ENCODE peak calls at places on chromosomes 12 and 14, in four cellular contexts. N, B, Q and E are unnamed samples.
A peak's percentile ranks its signal among the peaks of the same experiment; 100 is the strongest.

GRCh38 chr12:62785941-62786559 is 148.9 kb downstream of the PPM1H start:
- DNase-seq in Q (no peak), N (no peak), B (no peak), E (peak; percentile 85)

GRCh38 chr14:67265131-67265530 is 23.9 kb downstream of the PALS1 start:
- DNase-seq in B (no peak), Q (no peak), N (no peak), E (no peak)

GRCh38 chr12:96190403-96191170 is 3.6 kb upstream of the ELK3 start:
- DNase-seq in B (no peak), N (no peak), Q (no peak), E (peak; percentile 33)

GRCh38 chr12:54385251-54385914 is 850 bp upstream of the ZNF385A start:
- DNase-seq in B (no peak), N (no peak), Q (peak; percentile 56), E (no peak)

GRCh38 chr12:65811968-65812700 is 12.1 kb upstream of the HMGA2 start:
- DNase-seq in B (no peak), N (no peak), Q (no peak), E (no peak)

GRCh38 chr14:89956294-89957009 is 725 bp downstream of the TDP1 start:
- DNase-seq in B (peak; percentile 56), Q (peak; percentile 87), N (no peak), E (peak; percentile 93)

GRCh38 chr14:79370969-79371368 is 840.3 kb downstream of the DIO2 start:
- DNase-seq in N (no peak), Q (no peak), B (no peak), E (no peak)

GRCh38 chr12:92156139-92156538 is 10.5 kb upstream of the BTG1 start:
- DNase-seq in Q (no peak), B (no peak), N (no peak), E (peak; percentile 15)

GRCh38 chr12:109601557-109601956 is 28.0 kb downstream of the MVK start:
- DNase-seq in B (no peak), Q (no peak), N (no peak), E (no peak)

GRCh38 chr12:57459750-57460400 is at the start of gene GLI1:
- DNase-seq in N (no peak), Q (peak; percentile 36), B (no peak), E (no peak)

GRCh38 chr14:36315159-36315853 is 5.1 kb downstream of the MBIP start:
- DNase-seq in Q (no peak), B (no peak), N (no peak), E (no peak)

GRCh38 chr14:103014466-103015319 is 42.7 kb downstream of the CDC42BPB start:
- DNase-seq in B (peak; percentile 26), N (no peak), Q (peak; percentile 39), E (peak; percentile 72)

GRCh38 chr14:75430526-75430925 is 2.7 kb downstream of the JDP2 start:
- DNase-seq in Q (no peak), B (no peak), N (no peak), E (peak; percentile 63)
- H2BK5ac ChIP-seq in Q (no peak overlapping the region), B (no peak overlapping the region), N (no peak overlapping the region), E (no peak overlapping the region)

DNA sequence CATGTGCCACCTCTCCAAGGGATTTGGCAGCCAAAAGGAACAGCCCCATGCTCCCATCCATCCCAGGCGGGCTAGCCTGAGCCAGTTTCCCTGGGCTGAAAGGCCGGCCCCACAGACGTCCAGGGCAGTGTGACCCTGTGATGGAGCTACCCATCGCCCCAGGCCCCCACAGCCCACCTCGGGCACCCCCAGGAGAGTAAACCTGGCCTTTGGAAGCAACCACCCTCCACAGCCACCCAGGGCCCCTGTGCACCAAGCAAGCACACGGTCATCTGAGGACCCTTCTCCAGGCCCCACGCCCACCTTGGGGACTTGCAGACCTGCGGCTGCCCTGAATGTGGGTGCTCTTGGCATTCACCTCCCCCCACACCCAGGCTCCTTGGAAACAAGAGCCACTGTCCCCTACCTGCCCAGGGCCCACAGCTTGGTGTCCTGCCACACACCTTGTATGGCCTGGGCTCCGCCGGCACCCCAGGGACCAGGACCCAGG is 8.4 kb downstream of the AHNAK2 start:
- DNase-seq in Q (no peak), B (no peak), N (no peak), E (no peak)
- H2BK120ac ChIP-seq in Q (no peak overlapping the region), B (peak overlapping the region; percentile 2), N (no peak overlapping the region), E (peak overlapping the region; percentile 96)

DNA sequence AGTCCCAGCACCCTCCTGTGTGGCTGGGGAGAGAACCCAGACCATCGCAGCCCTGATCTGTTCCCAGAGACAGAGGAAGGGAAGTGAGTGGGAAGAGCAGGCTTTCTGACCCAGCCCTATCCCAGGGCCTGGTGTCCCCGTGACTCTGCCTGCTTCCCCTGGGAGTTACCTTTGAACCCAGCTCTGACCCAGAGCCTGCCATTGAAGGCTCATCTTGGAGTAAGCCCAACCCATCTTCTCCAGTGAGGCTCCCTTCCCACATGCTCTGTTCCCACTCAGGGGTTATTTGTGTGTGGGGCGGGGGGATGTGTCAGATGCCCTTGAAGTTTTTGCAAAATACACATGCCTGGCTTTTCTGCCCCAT is 6.0 kb downstream of the TMEM63C start:
- DNase-seq in Q (no peak), N (no peak), B (no peak), E (no peak)
- H2BK5ac ChIP-seq in Q (no peak overlapping the region), N (no peak overlapping the region), B (peak overlapping the region; percentile 35), E (no peak overlapping the region)

DNA sequence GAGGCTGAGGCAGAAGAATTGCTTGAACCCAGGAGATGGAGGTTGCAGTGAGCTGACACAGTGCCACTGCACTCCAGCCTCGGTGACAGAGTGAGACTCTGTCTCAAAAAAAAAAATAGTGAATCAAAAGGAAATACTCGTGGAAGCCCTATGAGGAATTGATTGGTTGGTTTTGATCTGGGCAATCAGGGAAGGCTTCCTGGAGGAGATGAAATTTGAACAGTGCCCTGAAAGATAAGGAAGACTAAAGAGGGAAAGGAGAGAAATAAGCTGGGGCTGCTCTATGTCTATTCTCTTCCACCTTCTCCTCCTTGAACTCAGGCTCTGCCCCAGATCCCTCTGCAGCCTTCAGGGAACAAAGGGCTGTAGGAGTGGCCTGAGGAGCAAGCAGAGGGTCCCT is 54.1 kb downstream of the IRF2BPL start:
- DNase-seq in B (no peak), Q (no peak), N (no peak), E (no peak)
- H2BK120ac ChIP-seq in B (peak overlapping the region; percentile 81), Q (no peak overlapping the region), N (no peak overlapping the region), E (no peak overlapping the region)